ENCODE peak calls at places on chromosomes 5 and 9, in five cellular contexts. Z is spleen, L is OCI-LY7, R is pancreas, B is psoas muscle. J is an unnamed sample.

GRCh38 chr5:3600106-3600997 is 4.7 kb downstream of the IRX1 start:
- DNase-seq in Z (no peak), L (no peak), R (no peak), B (no peak), J (peak; percentile 31)

GRCh38 chr9:132210472-132211145 is 48.8 kb downstream of the NTNG2 start:
- DNase-seq in Z (no peak), L (no peak), R (no peak), B (no peak), J (no peak)

GRCh38 chr5:1366514-1366913 is 21.6 kb upstream of the CLPTM1L start:
- DNase-seq in Z (peak; percentile 74), L (peak; percentile 82), R (no peak), B (no peak), J (peak; percentile 61)

GRCh38 chr9:135358161-135358940 is 121.2 kb upstream of the PPP1R26 start:
- DNase-seq in Z (no peak), L (no peak), R (no peak), B (no peak), J (no peak)

GRCh38 chr5:155982354-155982753 is 344.6 kb upstream of the SGCD start:
- DNase-seq in Z (no peak), L (no peak), R (no peak), B (no peak), J (no peak)

GRCh38 chr5:135341696-135342095 is 57.3 kb downstream of the MACROH2A1 start:
- DNase-seq in Z (no peak), L (no peak), R (no peak), B (no peak), J (no peak)

GRCh38 chr5:81842795-81843377 is 92.0 kb upstream of the SSBP2 start:
- DNase-seq in Z (no peak), L (no peak), R (peak; percentile 58), B (no peak), J (no peak)

GRCh38 chr5:121053055-121053985 is 589.2 kb downstream of the PRR16 start:
- DNase-seq in Z (no peak), L (no peak), R (no peak), B (no peak), J (no peak)

GRCh38 chr9:72656021-72656420 is 134.6 kb downstream of the TMC1 start:
- DNase-seq in Z (no peak), L (no peak), R (no peak), B (no peak), J (no peak)

GRCh38 chr5:154090656-154091055 is 51.9 kb downstream of the MFAP3 start:
- DNase-seq in Z (no peak), L (no peak), R (no peak), B (no peak), J (no peak)

GRCh38 chr9:95807326-95807947 is 68.1 kb upstream of the ERCC6L2 start:
- DNase-seq in Z (no peak), L (no peak), R (no peak), B (no peak), J (no peak)

GRCh38 chr9:89408628-89409101 is 89.2 kb downstream of the SEMA4D start:
- DNase-seq in Z (peak; percentile 92), L (no peak), R (no peak), B (no peak), J (no peak)

GRCh38 chr5:1835431-1835830 is 34.2 kb downstream of the NDUFS6 start:
- DNase-seq in Z (peak; percentile 32), L (no peak), R (no peak), B (no peak), J (no peak)

GRCh38 chr9:102652471-102652870 is 342.7 kb upstream of the CYLC2 start:
- DNase-seq in Z (no peak), L (no peak), R (no peak), B (no peak), J (no peak)

GRCh38 chr9:70792796-70793195 is 328.6 kb downstream of the TRPM3 start:
- DNase-seq in Z (no peak), L (no peak), R (no peak), B (no peak), J (no peak)

GRCh38 chr9:110111868-110112267 is 96.1 kb downstream of the C9orf152 start:
- DNase-seq in Z (no peak), L (no peak), R (no peak), B (no peak), J (no peak)

GRCh38 chr5:38234737-38235136 is 23.6 kb upstream of the EGFLAM start:
- DNase-seq in Z (no peak), L (no peak), R (no peak), B (no peak), J (no peak)

GRCh38 chr9:7536310-7536939 is 263.2 kb downstream of the DMAC1 start:
- DNase-seq in Z (no peak), L (peak; percentile 36), R (peak; percentile 47), B (peak; percentile 15), J (peak; percentile 58)

GRCh38 chr9:105978336-105978735 is 284.0 kb downstream of the TMEM38B start:
- DNase-seq in Z (no peak), L (no peak), R (no peak), B (no peak), J (no peak)

GRCh38 chr5:389197-389821 is 53.7 kb upstream of the EXOC3 start:
- DNase-seq in Z (peak; percentile 31), L (no peak), R (peak; percentile 2), B (no peak), J (peak; percentile 20)

GRCh38 chr9:9752722-9753121 is 860.1 kb downstream of the PTPRD start:
- DNase-seq in Z (no peak), L (no peak), R (no peak), B (no peak), J (no peak)

GRCh38 chr9:33273266-33273971 is 8.6 kb downstream of the CHMP5 start:
- DNase-seq in Z (no peak), L (no peak), R (no peak), B (no peak), J (no peak)

GRCh38 chr5:172110921-172111873 is 76.8 kb downstream of the STK10 start:
- DNase-seq in Z (peak; percentile 96), L (peak; percentile 92), R (no peak), B (peak; percentile 45), J (peak; percentile 83)

GRCh38 chr9:34279431-34279830 is 49.6 kb downstream of the KIF24 start:
- DNase-seq in Z (no peak), L (no peak), R (no peak), B (no peak), J (no peak)

GRCh38 chr9:1051286-1052118 is 1.3 kb downstream of the DMRT2 start:
- DNase-seq in Z (no peak), L (peak; percentile 78), R (peak; percentile 64), B (peak; percentile 47), J (no peak)

GRCh38 chr5:28903643-28904042 is 1865.3 kb upstream of the CDH9 start:
- DNase-seq in Z (no peak), L (no peak), R (no peak), B (no peak), J (no peak)
- TF ChIP-seq CTCF in Z (no peak), L (no peak), R (no peak), B (no peak), J (no peak)

GRCh38 chr9:129547869-129548570 is 72.9 kb downstream of the C9orf50 start:
- DNase-seq in Z (no peak), L (no peak), R (no peak), B (no peak), J (no peak)

GRCh38 chr9:129548571-129549135 is 72.2 kb downstream of the C9orf50 start:
- DNase-seq in Z (no peak), L (no peak), R (no peak), B (peak; percentile 53), J (peak; percentile 8)

GRCh38 chr9:129549684-129550083 is 71.2 kb downstream of the C9orf50 start:
- DNase-seq in Z (no peak), L (no peak), R (no peak), B (peak; percentile 46), J (peak; percentile 14)

GRCh38 chr9:129550199-129550839 is 70.6 kb downstream of the C9orf50 start:
- DNase-seq in Z (peak; percentile 91), L (no peak), R (peak; percentile 84), B (peak; percentile 86), J (peak; percentile 23)

DNA sequence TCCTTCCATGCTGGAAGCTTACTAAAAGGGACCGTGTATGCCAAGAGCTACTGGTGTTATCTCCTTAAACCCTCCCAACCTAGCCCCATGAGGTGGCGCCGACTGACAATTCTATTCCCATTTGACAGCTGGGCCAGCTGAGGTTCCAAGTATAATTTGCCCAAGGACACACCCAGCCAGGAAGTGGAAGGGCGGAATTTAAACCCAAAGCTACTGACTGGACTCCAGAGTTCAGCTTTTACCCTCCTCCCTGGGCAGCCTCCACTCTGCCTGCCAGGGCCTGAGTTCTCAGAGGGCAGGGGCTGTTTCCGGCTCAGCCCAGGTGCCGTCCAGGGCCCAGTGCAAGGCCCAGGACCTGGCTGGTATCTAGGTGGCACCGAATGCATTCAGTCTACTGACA is 71.8 kb downstream of the C9orf50 start:
- DNase-seq in Z (no peak), L (no peak), R (no peak), B (no peak), J (peak; percentile 23)
- TF ChIP-seq CTCF in Z (no peak), L (no peak), R (no peak), B (no peak), J (no peak)

DNA sequence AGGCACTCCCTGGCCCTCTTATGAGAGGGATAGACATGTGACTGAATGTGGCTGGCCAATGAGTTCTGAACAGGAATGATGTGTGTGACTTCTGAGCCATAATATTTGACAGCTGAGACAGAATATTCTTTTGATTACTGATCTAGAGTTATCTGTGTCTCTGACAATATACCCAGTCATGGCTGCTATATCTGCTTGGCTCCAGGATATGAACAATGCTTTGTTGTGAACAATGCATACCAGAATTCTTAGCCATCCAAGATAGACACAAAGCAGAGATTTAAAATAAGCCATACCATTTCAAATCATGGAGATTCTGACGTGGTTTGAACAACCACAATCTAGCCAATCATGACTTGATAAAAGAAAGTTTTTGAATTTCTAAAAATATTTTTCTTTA is 840.3 kb upstream of the SEMA6A start:
- DNase-seq in Z (no peak), L (no peak), R (no peak), B (no peak), J (no peak)
- TF ChIP-seq CTCF in Z (no peak), L (no peak), R (no peak), B (no peak), J (no peak)

GRCh38 chr5:150131978-150132694 is 23.5 kb downstream of the PDGFRB start:
- DNase-seq in Z (no peak), L (no peak), R (no peak), B (no peak), J (no peak)

GRCh38 chr5:150129454-150129812 is 26.2 kb downstream of the PDGFRB start:
- DNase-seq in Z (no peak), L (no peak), R (no peak), B (no peak), J (no peak)

GRCh38 chr5:150130493-150130922 is 25.1 kb downstream of the PDGFRB start:
- DNase-seq in Z (no peak), L (no peak), R (no peak), B (no peak), J (no peak)

GRCh38 chr5:150131461-150131860 is 24.2 kb downstream of the PDGFRB start:
- DNase-seq in Z (no peak), L (no peak), R (no peak), B (no peak), J (no peak)

DNA sequence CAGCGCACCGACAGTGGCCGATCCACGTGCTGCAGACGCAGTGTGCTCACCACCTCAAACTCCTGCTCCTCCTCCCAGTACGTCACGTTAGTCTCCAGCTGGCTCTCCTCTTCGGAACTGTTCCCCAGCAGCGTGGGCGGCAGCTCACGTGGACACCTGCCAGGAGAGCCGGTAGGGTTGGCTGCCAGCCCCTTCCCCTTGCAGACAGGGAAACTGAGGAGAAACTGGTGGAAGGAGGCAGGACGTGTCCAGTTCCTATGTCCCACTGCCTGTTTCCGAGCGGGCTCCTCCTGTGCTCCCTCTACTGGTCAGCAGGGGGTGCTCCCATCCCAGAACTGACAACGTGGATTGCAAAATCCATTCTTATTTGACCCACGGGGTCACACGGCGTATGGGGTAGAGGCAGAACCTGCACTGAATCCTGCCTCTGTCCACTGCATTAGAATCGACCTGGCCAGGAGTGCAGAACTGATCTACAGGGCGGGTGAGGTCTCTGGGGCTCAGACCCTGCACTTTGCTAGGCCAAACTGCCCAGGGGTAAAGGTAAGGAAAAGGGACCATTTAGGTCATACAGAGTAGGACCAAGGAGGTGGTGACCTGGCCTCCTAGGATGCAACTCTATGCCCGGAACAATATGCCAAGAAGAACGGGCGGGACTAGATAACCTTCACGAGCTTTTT is 25.7 kb downstream of the PDGFRB start:
- DNase-seq in Z (no peak), L (peak; percentile 53), R (peak; percentile 79), B (peak; percentile 76), J (peak; percentile 85)
- TF ChIP-seq CTCF in Z (peak; percentile 91), L (peak; percentile 89), R (peak; percentile 84), B (peak; percentile 91), J (peak; percentile 91)